ENCODE peak calls at places on chromosomes 6 and 20, in seven cellular contexts. Q is stomach, S is tibial artery, M is T-helper 1 cell, Y is ACHN, Z is EH, O is choroid plexus epithelial cell. F is an unnamed sample.

GRCh38 chr6:87929843-87930288 is 117.8 kb upstream of the SPACA1 start:
- DNase-seq in Q (peak), S (peak), M (peak), Y (peak), Z (peak), O (peak), F (peak)

GRCh38 chr6:156777866-156778614 is 862 bp downstream of the ARID1B start:
- DNase-seq in Q (peak), S (peak), M (peak), Y (peak), Z (peak), O (peak), F (peak)

GRCh38 chr6:69796081-69796626 is 656 bp downstream of the LMBRD1 start:
- DNase-seq in Q (peak), S (no peak), M (peak), Y (peak), Z (peak), O (peak), F (peak)

GRCh38 chr6:31701666-31702420 is 1.3 kb downstream of the ABHD16A start:
- DNase-seq in Q (no peak), S (no peak), M (no peak), Y (peak), Z (peak), O (peak), F (no peak)

GRCh38 chr6:2953098-2953497 is 18.3 kb downstream of the SERPINB6 start:
- DNase-seq in Q (peak), S (no peak), M (no peak), Y (no peak), Z (no peak), O (no peak), F (no peak)

GRCh38 chr6:132065556-132065955 is 114.4 kb upstream of the CCN2 start:
- DNase-seq in Q (no peak), S (no peak), M (no peak), Y (no peak), Z (no peak), O (peak), F (no peak)

GRCh38 chr20:36465109-36466080 is 75.9 kb upstream of the MYL9 start:
- DNase-seq in Q (peak), S (peak), M (peak), Y (peak), Z (peak), O (peak), F (peak)

GRCh38 chr6:27178001-27178730 is 69.3 kb upstream of the PRSS16 start:
- DNase-seq in Q (peak), S (peak), M (peak), Y (peak), Z (peak), O (peak), F (peak)

GRCh38 chr20:16405254-16405653 is 168.0 kb downstream of the KIF16B start:
- DNase-seq in Q (no peak), S (no peak), M (no peak), Y (no peak), Z (no peak), O (no peak), F (no peak)

GRCh38 chr20:14832630-14833029 is 495.2 kb upstream of the FLRT3 start:
- DNase-seq in Q (no peak), S (no peak), M (no peak), Y (no peak), Z (no peak), O (no peak), F (peak)

GRCh38 chr6:133890941-133891813 is 2.3 kb downstream of the TCF21 start:
- DNase-seq in Q (peak), S (no peak), M (peak), Y (no peak), Z (peak), O (peak), F (peak)

GRCh38 chr6:106250997-106251396 is 74.6 kb downstream of the ATG5 start:
- DNase-seq in Q (peak), S (no peak), M (no peak), Y (no peak), Z (no peak), O (no peak), F (no peak)

GRCh38 chr6:6806793-6807518 is 218.4 kb downstream of the LY86 start:
- DNase-seq in Q (peak), S (peak), M (no peak), Y (no peak), Z (no peak), O (no peak), F (no peak)

GRCh38 chr6:159151266-159151855 is 17.8 kb upstream of the FNDC1 start:
- DNase-seq in Q (peak), S (no peak), M (no peak), Y (peak), Z (peak), O (peak), F (peak)

GRCh38 chr6:168100011-168100802 is 21.2 kb upstream of the FRMD1 start:
- DNase-seq in Q (no peak), S (no peak), M (no peak), Y (no peak), Z (no peak), O (no peak), F (no peak)

GRCh38 chr20:35907017-35907685 is 47.2 kb downstream of the SCAND1 start:
- DNase-seq in Q (no peak), S (no peak), M (no peak), Y (no peak), Z (no peak), O (no peak), F (no peak)

GRCh38 chr6:146741609-146742008 is 142.8 kb downstream of the ADGB start:
- DNase-seq in Q (no peak), S (no peak), M (no peak), Y (no peak), Z (peak), O (peak), F (no peak)

GRCh38 chr20:20411382-20411781 is 43.5 kb downstream of the INSM1 start:
- DNase-seq in Q (no peak), S (no peak), M (no peak), Y (no peak), Z (no peak), O (no peak), F (no peak)

GRCh38 chr20:48567145-48567544 is 260.7 kb downstream of the PREX1 start:
- DNase-seq in Q (no peak), S (no peak), M (no peak), Y (no peak), Z (no peak), O (no peak), F (no peak)

GRCh38 chr20:51360451-51361230 is 181.9 kb downstream of the NFATC2 start:
- DNase-seq in Q (no peak), S (no peak), M (no peak), Y (peak), Z (peak), O (peak), F (no peak)

GRCh38 chr20:37880726-37881591 is 22.0 kb upstream of the VSTM2L start:
- DNase-seq in Q (peak), S (no peak), M (no peak), Y (no peak), Z (no peak), O (no peak), F (no peak)

GRCh38 chr6:18226451-18226850 is 37.9 kb downstream of the DEK start:
- DNase-seq in Q (no peak), S (no peak), M (no peak), Y (no peak), Z (peak), O (peak), F (no peak)

GRCh38 chr20:43846516-43846905 is 68.1 kb upstream of the TOX2 start:
- DNase-seq in Q (no peak), S (no peak), M (no peak), Y (no peak), Z (no peak), O (no peak), F (no peak)

GRCh38 chr20:23820493-23820892 is 6.0 kb downstream of the CST2 start:
- DNase-seq in Q (no peak), S (no peak), M (no peak), Y (no peak), Z (peak), O (peak), F (no peak)

GRCh38 chr6:166512567-166512966 is 73.9 kb downstream of the RAMACL start:
- DNase-seq in Q (no peak), S (peak), M (peak), Y (no peak), Z (no peak), O (no peak), F (peak)

GRCh38 chr20:574297-574942 is 30.8 kb upstream of the CSNK2A1 start:
- DNase-seq in Q (no peak), S (no peak), M (no peak), Y (no peak), Z (no peak), O (no peak), F (no peak)

GRCh38 chr6:29965873-29966601 is 23.7 kb downstream of the HLA-A start:
- DNase-seq in Q (peak), S (peak), M (peak), Y (peak), Z (peak), O (peak), F (peak)

GRCh38 chr20:63246490-63247284 is 7.6 kb downstream of the NKAIN4 start:
- DNase-seq in Q (no peak), S (no peak), M (no peak), Y (no peak), Z (no peak), O (no peak), F (no peak)